ENCODE peak calls at places on chromosomes 2 and 18, in ten cellular contexts. X, Z, Q, B, K, V, T, P, L and D are unnamed samples.

GRCh38 chr18:79583984-79584401 is 95.6 kb upstream of the CTDP1 start:
- DNase-seq in X (no peak), Z (no peak), Q (no peak), B (peak; percentile 10), K (no peak), V (no peak), T (no peak), P (no peak), L (no peak), D (no peak)

GRCh38 chr2:189835855-189836558 is 51.8 kb downstream of the PMS1 start:
- DNase-seq in X (no peak), Z (no peak), Q (peak; percentile 13), B (no peak), K (no peak), V (no peak), T (no peak), P (no peak), L (peak; percentile 85), D (no peak)

GRCh38 chr2:32977228-32977758 is 30.5 kb downstream of the LTBP1 start:
- DNase-seq in X (no peak), Z (no peak), Q (no peak), B (no peak), K (no peak), V (no peak), T (no peak), P (no peak), L (no peak), D (peak; percentile 63)

GRCh38 chr2:186426153-186427016 is 59.7 kb upstream of the ZC3H15 start:
- DNase-seq in X (no peak), Z (no peak), Q (no peak), B (no peak), K (no peak), V (no peak), T (no peak), P (peak; percentile 22), L (no peak), D (no peak)

GRCh38 chr18:48790226-48790863 is 160.4 kb downstream of the SMAD7 start:
- DNase-seq in X (no peak), Z (no peak), Q (no peak), B (peak; percentile 52), K (no peak), V (no peak), T (peak; percentile 44), P (no peak), L (no peak), D (no peak)

GRCh38 chr2:158973111-158973510 is 4.7 kb downstream of the TANC1 start:
- DNase-seq in X (no peak), Z (no peak), Q (peak; percentile 83), B (no peak), K (no peak), V (no peak), T (no peak), P (no peak), L (no peak), D (no peak)

GRCh38 chr2:107137711-107138110 is 251.7 kb upstream of the ST6GAL2 start:
- DNase-seq in X (no peak), Z (no peak), Q (no peak), B (no peak), K (no peak), V (no peak), T (no peak), P (no peak), L (no peak), D (no peak)

GRCh38 chr2:71071681-71072398 is 3.4 kb downstream of the NAGK start:
- DNase-seq in X (no peak), Z (peak; percentile 32), Q (no peak), B (no peak), K (peak; percentile 35), V (peak; percentile 32), T (peak; percentile 87), P (peak; percentile 69), L (no peak), D (no peak)

GRCh38 chr2:227191367-227191766 is 26.9 kb downstream of the COL4A3 start:
- DNase-seq in X (peak; percentile 24), Z (no peak), Q (peak; percentile 14), B (no peak), K (no peak), V (no peak), T (no peak), P (no peak), L (no peak), D (peak; percentile 77)

GRCh38 chr2:38810488-38810887 is 32.5 kb downstream of the GEMIN6 start:
- DNase-seq in X (no peak), Z (no peak), Q (no peak), B (no peak), K (no peak), V (no peak), T (no peak), P (no peak), L (no peak), D (no peak)

GRCh38 chr2:167140767-167141166 is 252.5 kb downstream of the XIRP2 start:
- DNase-seq in X (peak; percentile 77), Z (no peak), Q (no peak), B (no peak), K (no peak), V (no peak), T (no peak), P (no peak), L (no peak), D (peak; percentile 98)

GRCh38 chr2:96539215-96539920 is 2.8 kb downstream of the ARID5A start:
- DNase-seq in X (no peak), Z (no peak), Q (no peak), B (no peak), K (no peak), V (no peak), T (no peak), P (no peak), L (no peak), D (no peak)

GRCh38 chr2:149038442-149039212 is at the start of gene LYPD6B:
- DNase-seq in X (peak; percentile 41), Z (no peak), Q (peak; percentile 46), B (no peak), K (no peak), V (no peak), T (no peak), P (no peak), L (no peak), D (no peak)

GRCh38 chr2:19667536-19667949 is 234.2 kb downstream of the TTC32 start:
- DNase-seq in X (no peak), Z (no peak), Q (no peak), B (no peak), K (no peak), V (no peak), T (no peak), P (no peak), L (no peak), D (no peak)

GRCh38 chr2:145741161-145741560 is 1221.2 kb upstream of the ZEB2 start:
- DNase-seq in X (no peak), Z (no peak), Q (no peak), B (no peak), K (no peak), V (no peak), T (no peak), P (no peak), L (no peak), D (no peak)

GRCh38 chr2:176583530-176584101 is 314.4 kb downstream of the MTX2 start:
- DNase-seq in X (peak; percentile 7), Z (no peak), Q (no peak), B (no peak), K (no peak), V (no peak), T (no peak), P (no peak), L (no peak), D (peak; percentile 70)

GRCh38 chr2:196592331-196592911 is 47.1 kb upstream of the CCDC150 start:
- DNase-seq in X (peak; percentile 13), Z (no peak), Q (peak; percentile 62), B (no peak), K (no peak), V (peak; percentile 72), T (no peak), P (no peak), L (peak; percentile 77), D (peak; percentile 33)

GRCh38 chr18:55343396-55344073 is 244.5 kb downstream of the TCF4 start:
- DNase-seq in X (no peak), Z (no peak), Q (peak; percentile 27), B (no peak), K (no peak), V (no peak), T (no peak), P (peak; percentile 78), L (peak; percentile 64), D (peak; percentile 56)

GRCh38 chr18:21826196-21826595 is 85.6 kb downstream of the MIB1 start:
- DNase-seq in X (no peak), Z (no peak), Q (no peak), B (no peak), K (no peak), V (no peak), T (no peak), P (peak; percentile 9), L (no peak), D (peak; percentile 86)

GRCh38 chr2:209687261-209687660 is 84.4 kb upstream of the UNC80 start:
- DNase-seq in X (no peak), Z (no peak), Q (no peak), B (no peak), K (no peak), V (no peak), T (no peak), P (no peak), L (peak; percentile 45), D (peak; percentile 33)

GRCh38 chr2:11984556-11985158 is 238.2 kb downstream of the LPIN1 start:
- DNase-seq in X (no peak), Z (no peak), Q (no peak), B (no peak), K (no peak), V (no peak), T (no peak), P (no peak), L (no peak), D (no peak)

GRCh38 chr18:47209166-47209565 is 33.0 kb upstream of the IER3IP1 start:
- DNase-seq in X (no peak), Z (no peak), Q (no peak), B (no peak), K (no peak), V (no peak), T (no peak), P (no peak), L (no peak), D (peak; percentile 10)

GRCh38 chr2:229952256-229952835 is 30.0 kb downstream of the FBXO36 start:
- DNase-seq in X (no peak), Z (no peak), Q (no peak), B (no peak), K (no peak), V (no peak), T (no peak), P (no peak), L (no peak), D (no peak)

GRCh38 chr2:211564441-211564840 is 974.2 kb downstream of the ERBB4 start:
- DNase-seq in X (no peak), Z (no peak), Q (no peak), B (no peak), K (no peak), V (no peak), T (no peak), P (no peak), L (no peak), D (no peak)

GRCh38 chr2:143688248-143688647 is 559.0 kb downstream of the ARHGAP15 start:
- DNase-seq in X (no peak), Z (no peak), Q (no peak), B (no peak), K (no peak), V (no peak), T (no peak), P (no peak), L (no peak), D (no peak)

GRCh38 chr2:12321017-12321641 is 395.6 kb upstream of the TRIB2 start:
- DNase-seq in X (peak; percentile 55), Z (no peak), Q (no peak), B (peak; percentile 78), K (no peak), V (peak; percentile 11), T (no peak), P (no peak), L (peak; percentile 25), D (peak; percentile 98)

GRCh38 chr2:159506179-159506578 is 110.2 kb downstream of the BAZ2B start:
- DNase-seq in X (no peak), Z (no peak), Q (no peak), B (no peak), K (no peak), V (no peak), T (no peak), P (no peak), L (no peak), D (no peak)

GRCh38 chr2:39175391-39175790 is 54.5 kb upstream of the SOS1 start:
- DNase-seq in X (no peak), Z (no peak), Q (no peak), B (no peak), K (no peak), V (no peak), T (no peak), P (no peak), L (no peak), D (no peak)